ENCODE peak calls at places on chromosomes 13 and 19, in nine cellular contexts. J is stimulated activated CD8-positive, alpha-beta memory T cell treated with anti-CD3 and anti-CD28 coated beads, Interleukin-4, amount 100 ng/mL, for 1 hour; V is activated CD4-positive, CD25-positive, alpha-beta regulatory T cell treated with anti-CD3 and anti-CD28 coated beads, Interleukin-2, amount 50 U/mL, for 16 hours; Z is stimulated activated CD4-positive, alpha-beta T cell treated with anti-CD3 and anti-CD28 coated beads, Interleukin-2, amount 100 ng/mL, for 24 hours; Q is GM23248; Y is esophagus squamous epithelium; C is fibroblast of the conjunctiva; U is GM12865; D is tibial artery. X is an unnamed sample.

GRCh38 chr19:15417699-15418098 is 1.1 kb downstream of the AKAP8L start:
- DNase-seq in D (no peak), C (no peak), Q (peak), Y (no peak), U (no peak), Z (no peak), J (no peak), V (no peak), X (peak)

GRCh38 chr19:40433391-40434216 is 7.8 kb upstream of the SERTAD1 start:
- DNase-seq in U (peak), Z (peak), C (peak), Y (no peak), V (no peak), D (peak), J (peak), Q (peak), X (peak)

GRCh38 chr19:8643860-8644653 is 13.6 kb downstream of the NFILZ start:
- DNase-seq in Z (no peak), U (no peak), D (no peak), Q (no peak), V (no peak), Y (no peak), J (no peak), C (no peak), X (no peak)

GRCh38 chr13:80778302-80778701 is 437.4 kb upstream of the SPRY2 start:
- DNase-seq in Z (no peak), D (no peak), J (no peak), Q (no peak), V (no peak), Y (no peak), C (no peak), U (no peak), X (no peak)

GRCh38 chr13:93446256-93446655 is 219.6 kb downstream of the GPC6 start:
- DNase-seq in C (no peak), V (no peak), Y (no peak), U (no peak), J (no peak), D (no peak), Z (no peak), Q (no peak), X (no peak)

GRCh38 chr13:32824671-32825070 is 191.6 kb upstream of the KL start:
- DNase-seq in V (no peak), Q (peak), C (peak), J (no peak), Z (no peak), D (no peak), U (no peak), Y (no peak), X (no peak)

GRCh38 chr19:3642987-3643386 is 16.4 kb upstream of the CACTIN start:
- DNase-seq in C (no peak), Z (peak), V (no peak), Y (no peak), U (peak), Q (peak), J (no peak), D (no peak), X (no peak)

GRCh38 chr13:50250403-50250802 is 235.2 kb downstream of the KCNRG start:
- DNase-seq in D (no peak), Z (no peak), C (no peak), Q (no peak), V (no peak), J (no peak), U (no peak), Y (no peak), X (no peak)

GRCh38 chr19:23345838-23346237 is 49.4 kb downstream of the ZNF91 start:
- DNase-seq in Z (no peak), Y (no peak), D (no peak), J (no peak), U (no peak), C (no peak), V (no peak), Q (no peak), X (no peak)

GRCh38 chr13:29459818-29460335 is 135.6 kb downstream of the SLC7A1 start:
- DNase-seq in C (no peak), D (no peak), Z (no peak), Y (no peak), J (no peak), Q (no peak), U (no peak), V (no peak), X (no peak)

GRCh38 chr19:13597625-13598024 is 91.3 kb upstream of the CACNA1A start:
- DNase-seq in Q (peak), Y (no peak), Z (peak), U (peak), C (peak), J (peak), D (peak), V (no peak), X (no peak)

GRCh38 chr13:39506559-39507390 is 96.2 kb downstream of the LHFPL6 start:
- DNase-seq in J (no peak), Y (no peak), V (no peak), U (no peak), Z (no peak), Q (no peak), C (no peak), D (no peak), X (no peak)

GRCh38 chr19:32649751-32650150 is 25.2 kb downstream of the ANKRD27 start:
- DNase-seq in Z (no peak), Q (no peak), D (no peak), V (no peak), Y (no peak), C (no peak), U (no peak), J (no peak), X (peak)

GRCh38 chr13:91136806-91137205 is 210.7 kb upstream of the MIR17HG start:
- DNase-seq in V (no peak), Y (no peak), Z (no peak), C (no peak), Q (no peak), J (no peak), D (no peak), U (no peak), X (no peak)

GRCh38 chr13:98629055-98629454 is 52.1 kb upstream of the STK24 start:
- DNase-seq in U (no peak), Y (no peak), V (no peak), C (no peak), J (no peak), D (no peak), Q (no peak), Z (no peak), X (no peak)

GRCh38 chr19:41357746-41358145 is 4.0 kb upstream of the TGFB1 start:
- DNase-seq in U (no peak), Z (no peak), J (no peak), V (no peak), Q (no peak), C (no peak), Y (no peak), D (no peak), X (no peak)

GRCh38 chr13:44694842-44695241 is 118.7 kb upstream of the TSC22D1 start:
- DNase-seq in J (no peak), Q (no peak), Y (no peak), V (no peak), C (no peak), D (no peak), U (no peak), Z (no peak), X (no peak)

GRCh38 chr19:3813473-3814392 is 27.6 kb upstream of the MATK start:
- DNase-seq in Q (no peak), J (no peak), C (no peak), Z (no peak), D (no peak), V (no peak), U (no peak), Y (no peak), X (no peak)

GRCh38 chr19:19822148-19822429 is 539 bp upstream of the ZNF506 start:
- DNase-seq in J (no peak), D (peak), V (no peak), Y (no peak), C (no peak), Z (peak), U (peak), Q (peak), X (no peak)

X was measured in left cardiac atrium.